ENCODE peak calls at places on chromosome 22, in five cellular contexts. T, X, Y, M and O are unnamed samples.

GRCh38 chr22:43544282-43544673 is 132.5 kb downstream of the MPPED1 start:
- DNase-seq in T (no peak), X (no peak), Y (no peak), M (no peak), O (no peak)

GRCh38 chr22:43317252-43317651 is 25.9 kb downstream of the SCUBE1 start:
- DNase-seq in T (no peak), X (no peak), Y (no peak), M (no peak), O (no peak)

GRCh38 chr22:26395926-26396325 is 33.1 kb upstream of the ASPHD2 start:
- DNase-seq in T (no peak), X (no peak), Y (no peak), M (no peak), O (no peak)

GRCh38 chr22:44369241-44369652 is 56.5 kb upstream of the SHISAL1 start:
- DNase-seq in T (no peak), X (no peak), Y (no peak), M (no peak), O (peak)

GRCh38 chr22:26502688-26503561 is 9.3 kb downstream of the TFIP11 start:
- DNase-seq in T (peak), X (peak), Y (peak), M (peak), O (no peak)

GRCh38 chr22:23147632-23148387 is 2.5 kb downstream of the RAB36 start:
- DNase-seq in T (no peak), X (peak), Y (no peak), M (no peak), O (peak)

GRCh38 chr22:44037519-44038370 is 13.6 kb downstream of the PARVB start:
- DNase-seq in T (no peak), X (peak), Y (no peak), M (no peak), O (peak)

GRCh38 chr22:35695202-35695601 is 22.5 kb upstream of the APOL5 start:
- DNase-seq in T (no peak), X (no peak), Y (no peak), M (no peak), O (no peak)

GRCh38 chr22:37560682-37561208 is 465 bp downstream of the CDC42EP1 start:
- DNase-seq in T (no peak), X (peak), Y (no peak), M (no peak), O (peak)

GRCh38 chr22:36277482-36278291 is 24.8 kb downstream of the APOL1 start:
- DNase-seq in T (peak), X (peak), Y (peak), M (peak), O (peak)

GRCh38 chr22:17905445-17905844 is 118.9 kb downstream of the MICAL3 start:
- DNase-seq in T (no peak), X (no peak), Y (no peak), M (no peak), O (no peak)

GRCh38 chr22:47173535-47174021 is 411.1 kb downstream of the TBC1D22A start:
- DNase-seq in T (no peak), X (no peak), Y (no peak), M (no peak), O (peak)

GRCh38 chr22:45993143-45993692 is 16.3 kb upstream of the WNT7B start:
- DNase-seq in T (no peak), X (no peak), Y (no peak), M (no peak), O (no peak)

GRCh38 chr22:36238348-36239149 is 778 bp downstream of the APOL2 start:
- DNase-seq in T (no peak), X (no peak), Y (no peak), M (no peak), O (no peak)